ENCODE peak calls at places on chromosomes 3 and 15, in six cellular contexts. One of them, this sample, is unnamed.

GRCh38 chr3:159711560-159712333 is 276.9 kb upstream of the IL12A start:
- DNase-seq in left ventricle myocardium inferior: peak; percentile 22
- DNase-seq in neural progenitor cell: peak; percentile 50
- DNase-seq in heart right ventricle: no peak
- DNase-seq in gastrocnemius medialis: no peak
- DNase-seq in Panc1: peak; percentile 54
- DNase-seq in this sample: peak; percentile 77

GRCh38 chr15:82530606-82531379 is 9.5 kb downstream of the RPS17 start:
- DNase-seq in left ventricle myocardium inferior: peak; percentile 55
- DNase-seq in neural progenitor cell: peak; percentile 76
- DNase-seq in heart right ventricle: peak; percentile 58
- DNase-seq in gastrocnemius medialis: no peak
- DNase-seq in Panc1: peak; percentile 69
- DNase-seq in this sample: peak; percentile 78

GRCh38 chr3:97037294-97037943 is 223.0 kb downstream of the EPHA6 start:
- DNase-seq in left ventricle myocardium inferior: no peak
- DNase-seq in neural progenitor cell: no peak
- DNase-seq in heart right ventricle: no peak
- DNase-seq in gastrocnemius medialis: no peak
- DNase-seq in Panc1: no peak
- DNase-seq in this sample: no peak

GRCh38 chr3:73327052-73327451 is 265.6 kb downstream of the EBLN2 start:
- DNase-seq in left ventricle myocardium inferior: no peak
- DNase-seq in neural progenitor cell: no peak
- DNase-seq in heart right ventricle: no peak
- DNase-seq in gastrocnemius medialis: no peak
- DNase-seq in Panc1: no peak
- DNase-seq in this sample: no peak

GRCh38 chr3:157410945-157411344 is 25.7 kb upstream of the PTX3 start:
- DNase-seq in left ventricle myocardium inferior: no peak
- DNase-seq in neural progenitor cell: no peak
- DNase-seq in heart right ventricle: no peak
- DNase-seq in gastrocnemius medialis: no peak
- DNase-seq in Panc1: no peak
- DNase-seq in this sample: no peak

GRCh38 chr15:36903922-36904479 is 196.3 kb downstream of the MEIS2 start:
- DNase-seq in left ventricle myocardium inferior: no peak
- DNase-seq in neural progenitor cell: no peak
- DNase-seq in heart right ventricle: no peak
- DNase-seq in gastrocnemius medialis: no peak
- DNase-seq in Panc1: no peak
- DNase-seq in this sample: peak; percentile 74

GRCh38 chr3:133461291-133461690 is 61.4 kb downstream of the BFSP2 start:
- DNase-seq in left ventricle myocardium inferior: no peak
- DNase-seq in neural progenitor cell: no peak
- DNase-seq in heart right ventricle: no peak
- DNase-seq in gastrocnemius medialis: no peak
- DNase-seq in Panc1: no peak
- DNase-seq in this sample: peak; percentile 33

GRCh38 chr15:44633603-44634002 is 29.9 kb downstream of the SPG11 start:
- DNase-seq in left ventricle myocardium inferior: no peak
- DNase-seq in neural progenitor cell: no peak
- DNase-seq in heart right ventricle: no peak
- DNase-seq in gastrocnemius medialis: no peak
- DNase-seq in Panc1: no peak
- DNase-seq in this sample: no peak

GRCh38 chr3:146221276-146221675 is 29.6 kb downstream of the PLSCR4 start:
- DNase-seq in left ventricle myocardium inferior: no peak
- DNase-seq in neural progenitor cell: no peak
- DNase-seq in heart right ventricle: no peak
- DNase-seq in gastrocnemius medialis: no peak
- DNase-seq in Panc1: no peak
- DNase-seq in this sample: no peak

GRCh38 chr15:37028609-37029287 is 71.6 kb downstream of the MEIS2 start:
- DNase-seq in left ventricle myocardium inferior: no peak
- DNase-seq in neural progenitor cell: no peak
- DNase-seq in heart right ventricle: no peak
- DNase-seq in gastrocnemius medialis: no peak
- DNase-seq in Panc1: no peak
- DNase-seq in this sample: no peak

GRCh38 chr15:46151786-46152185 is 517.0 kb downstream of the SQOR start:
- DNase-seq in left ventricle myocardium inferior: no peak
- DNase-seq in neural progenitor cell: no peak
- DNase-seq in heart right ventricle: no peak
- DNase-seq in gastrocnemius medialis: no peak
- DNase-seq in Panc1: no peak
- DNase-seq in this sample: no peak

GRCh38 chr3:6526861-6527260 is 334.1 kb upstream of the GRM7 start:
- DNase-seq in left ventricle myocardium inferior: no peak
- DNase-seq in neural progenitor cell: no peak
- DNase-seq in heart right ventricle: no peak
- DNase-seq in gastrocnemius medialis: no peak
- DNase-seq in Panc1: no peak
- DNase-seq in this sample: no peak

GRCh38 chr15:40307421-40308165 is at the start of gene PLCB2:
- DNase-seq in left ventricle myocardium inferior: peak; percentile 44
- DNase-seq in neural progenitor cell: no peak
- DNase-seq in heart right ventricle: peak; percentile 40
- DNase-seq in gastrocnemius medialis: no peak
- DNase-seq in Panc1: no peak
- DNase-seq in this sample: peak; percentile 96

GRCh38 chr3:127672429-127673190 is at the start of gene ABTB1:
- DNase-seq in left ventricle myocardium inferior: peak; percentile 89
- DNase-seq in neural progenitor cell: peak; percentile 93
- DNase-seq in heart right ventricle: peak; percentile 89
- DNase-seq in gastrocnemius medialis: peak; percentile 75
- DNase-seq in Panc1: no peak
- DNase-seq in this sample: peak; percentile 88

GRCh38 chr15:34154725-34155204 is 52.9 kb downstream of the PGBD4 start:
- DNase-seq in left ventricle myocardium inferior: no peak
- DNase-seq in neural progenitor cell: no peak
- DNase-seq in heart right ventricle: no peak
- DNase-seq in gastrocnemius medialis: no peak
- DNase-seq in Panc1: no peak
- DNase-seq in this sample: no peak

DNA sequence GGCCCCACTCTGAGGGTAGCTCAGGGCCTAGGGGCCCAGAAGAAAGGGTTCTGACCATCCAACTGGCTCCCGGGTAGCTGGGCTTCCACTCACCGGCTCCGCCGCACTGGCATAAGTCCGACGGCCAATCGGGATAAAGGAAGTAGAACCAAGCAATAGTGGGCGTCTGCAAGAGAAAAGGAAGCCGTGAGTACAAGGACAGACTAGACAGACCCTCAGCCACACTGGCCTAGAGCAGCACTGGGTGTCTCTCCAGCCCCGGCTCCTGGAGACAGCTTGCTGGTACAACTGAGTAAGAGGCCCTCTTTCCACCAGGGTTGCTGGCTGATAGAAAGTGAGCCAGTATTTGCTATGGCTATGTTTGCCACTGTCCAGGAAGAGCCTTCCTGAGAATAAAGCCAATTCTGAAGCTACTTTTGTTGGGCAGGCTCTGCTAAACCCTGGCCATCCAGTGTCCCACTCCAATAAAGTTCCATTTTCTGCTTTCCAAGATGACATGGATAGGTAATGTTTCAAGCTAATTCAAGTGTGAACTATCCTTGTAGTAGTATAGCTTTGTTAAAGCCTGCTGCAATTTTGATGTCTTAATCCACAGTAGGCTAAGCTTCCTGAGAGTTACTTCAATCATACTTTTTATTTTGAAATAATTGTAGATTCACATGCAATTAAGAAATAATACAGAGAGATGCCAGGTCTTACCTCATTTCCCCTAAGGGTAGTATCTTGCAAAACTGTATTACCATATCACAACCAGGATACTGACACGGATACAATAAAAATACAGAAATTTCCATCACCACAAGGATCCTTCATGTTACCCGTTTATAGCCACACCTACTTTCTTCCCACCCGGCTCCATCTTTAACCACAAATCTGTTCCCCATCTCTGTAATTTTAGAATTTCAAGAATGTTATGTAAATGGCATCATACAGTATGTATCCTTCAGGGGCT is 22.1 kb downstream of the BDH1 start:
- DNase-seq in left ventricle myocardium inferior: no peak
- DNase-seq in neural progenitor cell: no peak
- DNase-seq in heart right ventricle: no peak
- DNase-seq in gastrocnemius medialis: no peak
- DNase-seq in Panc1: no peak
- DNase-seq in this sample: no peak
- H3K27me3 ChIP-seq in left ventricle myocardium inferior: no peaks in the 10 kb centered on the region
- H3K27me3 ChIP-seq in neural progenitor cell: no peaks in the 10 kb centered on the region
- H3K27me3 ChIP-seq in heart right ventricle: no peaks in the 10 kb centered on the region
- H3K27me3 ChIP-seq in gastrocnemius medialis: no peaks in the 10 kb centered on the region
- H3K27me3 ChIP-seq in Panc1: peaks cover 6% of the 10 kb centered on the region
- H3K27me3 ChIP-seq in this sample: no peaks in the 10 kb centered on the region

GRCh38 chr3:45055411-45056143 is 29.5 kb downstream of the CLEC3B start:
- DNase-seq in left ventricle myocardium inferior: no peak
- DNase-seq in neural progenitor cell: peak; percentile 69
- DNase-seq in heart right ventricle: no peak
- DNase-seq in gastrocnemius medialis: no peak
- DNase-seq in Panc1: no peak
- DNase-seq in this sample: peak; percentile 62

GRCh38 chr3:45056608-45057301 is 30.7 kb downstream of the CLEC3B start:
- DNase-seq in left ventricle myocardium inferior: no peak
- DNase-seq in neural progenitor cell: no peak
- DNase-seq in heart right ventricle: no peak
- DNase-seq in gastrocnemius medialis: peak; percentile 41
- DNase-seq in Panc1: no peak
- DNase-seq in this sample: no peak

GRCh38 chr3:45051685-45052084 is 25.6 kb downstream of the CLEC3B start:
- DNase-seq in left ventricle myocardium inferior: no peak
- DNase-seq in neural progenitor cell: no peak
- DNase-seq in heart right ventricle: no peak
- DNase-seq in gastrocnemius medialis: no peak
- DNase-seq in Panc1: no peak
- DNase-seq in this sample: no peak

GRCh38 chr3:45055032-45055410 is 28.9 kb downstream of the CLEC3B start:
- DNase-seq in left ventricle myocardium inferior: no peak
- DNase-seq in neural progenitor cell: no peak
- DNase-seq in heart right ventricle: no peak
- DNase-seq in gastrocnemius medialis: no peak
- DNase-seq in Panc1: no peak
- DNase-seq in this sample: no peak

GRCh38 chr3:45054196-45054857 is 28.2 kb downstream of the CLEC3B start:
- DNase-seq in left ventricle myocardium inferior: no peak
- DNase-seq in neural progenitor cell: no peak
- DNase-seq in heart right ventricle: no peak
- DNase-seq in gastrocnemius medialis: no peak
- DNase-seq in Panc1: no peak
- DNase-seq in this sample: no peak
- H3K27ac ChIP-seq in left ventricle myocardium inferior: no peak overlapping the region
- H3K27ac ChIP-seq in neural progenitor cell: no peak overlapping the region
- H3K27ac ChIP-seq in heart right ventricle: peak overlapping the region; percentile 72
- H3K27ac ChIP-seq in gastrocnemius medialis: no peak overlapping the region
- H3K27ac ChIP-seq in Panc1: no peak overlapping the region
- H3K27ac ChIP-seq in this sample: peak overlapping the region; percentile 64

DNA sequence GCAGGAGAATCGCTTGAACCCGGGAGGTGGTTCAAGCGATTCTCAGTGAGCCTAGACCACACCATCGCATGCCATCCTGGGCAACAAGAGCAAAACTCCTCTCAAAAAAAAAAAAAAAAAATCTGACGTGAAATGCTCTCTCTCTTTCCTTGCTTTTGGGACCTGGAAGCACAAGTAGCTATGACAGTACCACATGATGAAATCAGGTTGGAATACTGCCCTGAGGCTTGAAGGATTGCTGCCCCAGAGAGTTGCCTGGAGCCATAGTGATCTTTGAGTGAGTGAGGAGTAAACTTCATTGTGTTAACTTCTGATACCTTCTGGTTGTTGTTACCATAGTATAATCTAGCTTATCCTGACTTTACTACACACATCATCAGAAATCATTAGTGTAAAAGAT is 23.3 kb downstream of the AKAP13 start:
- DNase-seq in left ventricle myocardium inferior: no peak
- DNase-seq in neural progenitor cell: no peak
- DNase-seq in heart right ventricle: no peak
- DNase-seq in gastrocnemius medialis: peak; percentile 32
- DNase-seq in Panc1: no peak
- DNase-seq in this sample: no peak
- H3K4me3 ChIP-seq in left ventricle myocardium inferior: peak overlapping the region; percentile 1
- H3K4me3 ChIP-seq in neural progenitor cell: no peak overlapping the region
- H3K4me3 ChIP-seq in heart right ventricle: no peak overlapping the region
- H3K4me3 ChIP-seq in gastrocnemius medialis: no peak overlapping the region
- H3K4me3 ChIP-seq in Panc1: no peak overlapping the region
- H3K4me3 ChIP-seq in this sample: no peak overlapping the region

GRCh38 chr3:147381610-147382009 is 24.7 kb downstream of the ZIC4 start:
- DNase-seq in left ventricle myocardium inferior: no peak
- DNase-seq in neural progenitor cell: peak; percentile 33
- DNase-seq in heart right ventricle: no peak
- DNase-seq in gastrocnemius medialis: no peak
- DNase-seq in Panc1: no peak
- DNase-seq in this sample: no peak

GRCh38 chr3:147383617-147384016 is 22.7 kb downstream of the ZIC4 start:
- DNase-seq in left ventricle myocardium inferior: no peak
- DNase-seq in neural progenitor cell: peak; percentile 68
- DNase-seq in heart right ventricle: no peak
- DNase-seq in gastrocnemius medialis: no peak
- DNase-seq in Panc1: no peak
- DNase-seq in this sample: no peak

GRCh38 chr3:147385059-147386012 is 21.0 kb downstream of the ZIC4 start:
- DNase-seq in left ventricle myocardium inferior: no peak
- DNase-seq in neural progenitor cell: no peak
- DNase-seq in heart right ventricle: no peak
- DNase-seq in gastrocnemius medialis: no peak
- DNase-seq in Panc1: no peak
- DNase-seq in this sample: no peak

GRCh38 chr3:147387550-147388394 is 18.6 kb downstream of the ZIC4 start:
- DNase-seq in left ventricle myocardium inferior: no peak
- DNase-seq in neural progenitor cell: peak; percentile 24
- DNase-seq in heart right ventricle: no peak
- DNase-seq in gastrocnemius medialis: no peak
- DNase-seq in Panc1: no peak
- DNase-seq in this sample: no peak

DNA sequence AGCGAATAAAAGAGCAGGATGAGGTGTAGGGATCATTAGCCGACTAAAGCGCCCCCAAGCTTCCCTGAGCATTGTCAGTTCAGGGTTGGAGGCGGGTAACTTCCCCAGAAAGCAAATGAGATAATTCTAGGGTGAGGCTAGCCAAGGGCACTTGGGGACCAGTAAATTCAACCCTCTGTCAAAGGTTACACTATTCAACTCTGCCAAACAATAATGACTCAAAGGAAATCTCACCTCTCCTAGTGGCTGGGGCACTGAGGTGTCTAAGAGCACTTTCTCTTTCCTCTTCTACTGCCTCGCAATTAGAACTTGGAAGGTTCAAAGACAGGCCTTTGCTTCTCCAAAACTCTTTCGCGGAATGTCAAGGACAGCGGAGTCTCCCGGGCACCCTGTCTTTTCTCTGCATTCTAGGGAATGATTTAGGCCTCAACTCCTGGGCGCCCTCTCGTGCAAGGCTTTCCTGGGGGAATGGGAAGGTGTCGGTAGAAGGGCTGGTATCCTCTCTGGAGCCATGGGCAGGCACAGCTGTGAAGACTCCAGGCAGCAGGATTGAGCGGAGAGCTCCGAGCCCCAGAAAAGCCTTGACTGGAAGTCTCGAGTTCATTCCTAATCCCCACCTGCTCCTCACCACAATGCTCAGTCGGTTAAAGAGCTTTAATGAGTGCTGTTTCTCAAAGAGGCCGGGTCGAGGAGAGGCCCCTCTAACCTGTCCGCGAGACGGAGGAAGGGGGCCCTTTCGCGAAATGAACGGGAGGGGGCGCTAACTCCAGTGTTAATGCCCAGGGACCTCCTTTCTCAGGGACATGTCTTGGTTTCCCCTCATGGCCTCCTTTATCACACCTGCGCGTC is 21.9 kb downstream of the ZIC4 start:
- DNase-seq in left ventricle myocardium inferior: no peak
- DNase-seq in neural progenitor cell: peak; percentile 73
- DNase-seq in heart right ventricle: no peak
- DNase-seq in gastrocnemius medialis: no peak
- DNase-seq in Panc1: no peak
- DNase-seq in this sample: no peak
- H3K27me3 ChIP-seq in left ventricle myocardium inferior: peaks cover 100% of the 10 kb centered on the region
- H3K27me3 ChIP-seq in neural progenitor cell: peaks cover 100% of the 10 kb centered on the region
- H3K27me3 ChIP-seq in heart right ventricle: peaks cover 100% of the 10 kb centered on the region
- H3K27me3 ChIP-seq in gastrocnemius medialis: peaks cover 34% of the 10 kb centered on the region
- H3K27me3 ChIP-seq in Panc1: no peaks in the 10 kb centered on the region
- H3K27me3 ChIP-seq in this sample: no peaks in the 10 kb centered on the region